ENCODE peak calls at places on chromosomes 3 and 15, in six cellular contexts. V is fibroblast of lung, N is AG04450, Z is astrocyte of the spinal cord, T is mammary epithelial cell, K is cardiac muscle cell. F is an unnamed sample.

GRCh38 chr3:5339967-5340535 is 152.5 kb downstream of the EDEM1 start:
- DNase-seq in V (no peak), N (no peak), Z (no peak), T (no peak), K (no peak), F (no peak)

GRCh38 chr3:56772926-56773587 is 28.7 kb downstream of the ARHGEF3 start:
- DNase-seq in V (no peak), N (no peak), Z (no peak), T (no peak), K (no peak), F (no peak)

GRCh38 chr3:185328324-185329004 is 34.5 kb upstream of the MAP3K13 start:
- DNase-seq in V (no peak), N (no peak), Z (no peak), T (no peak), K (no peak), F (no peak)

GRCh38 chr3:45795882-45796765 is at the start of gene SLC6A20:
- DNase-seq in V (no peak), N (no peak), Z (no peak), T (no peak), K (no peak), F (no peak)

GRCh38 chr15:75695206-75695605 is 17.4 kb downstream of the CSPG4 start:
- DNase-seq in V (no peak), N (no peak), Z (no peak), T (peak; percentile 31), K (no peak), F (no peak)

GRCh38 chr3:9064853-9065252 is 101.6 kb upstream of the RAD18 start:
- DNase-seq in V (no peak), N (no peak), Z (no peak), T (no peak), K (no peak), F (no peak)

GRCh38 chr3:72473156-72473555 is 375.1 kb downstream of the SHQ1 start:
- DNase-seq in V (no peak), N (no peak), Z (no peak), T (no peak), K (no peak), F (no peak)

GRCh38 chr15:52682776-52683175 is 3.6 kb upstream of the ATOSA start:
- DNase-seq in V (no peak), N (no peak), Z (no peak), T (no peak), K (no peak), F (no peak)

GRCh38 chr3:188006726-188007393 is 147.1 kb upstream of the LPP start:
- DNase-seq in V (no peak), N (no peak), Z (no peak), T (no peak), K (peak; percentile 20), F (no peak)

GRCh38 chr15:61011576-61012336 is 217.3 kb downstream of the RORA start:
- DNase-seq in V (no peak), N (no peak), Z (no peak), T (no peak), K (no peak), F (no peak)

GRCh38 chr15:28165791-28166190 is 66.7 kb upstream of the OCA2 start:
- DNase-seq in V (no peak), N (no peak), Z (no peak), T (no peak), K (no peak), F (no peak)

GRCh38 chr3:46895204-46895660 is 17.7 kb downstream of the PTH1R start:
- DNase-seq in V (peak; percentile 29), N (no peak), Z (peak; percentile 31), T (peak; percentile 25), K (peak; percentile 65), F (no peak)

GRCh38 chr3:32106132-32106928 is at the start of gene GPD1L:
- DNase-seq in V (peak; percentile 92), N (peak; percentile 53), Z (peak; percentile 94), T (peak; percentile 94), K (peak; percentile 97), F (no peak)

GRCh38 chr3:195914648-195915473 is 6.5 kb upstream of the TNK2 start:
- DNase-seq in V (peak; percentile 96), N (peak; percentile 94), Z (peak; percentile 97), T (peak; percentile 100), K (peak; percentile 97), F (peak; percentile 87)

GRCh38 chr3:134879991-134880390 is 84.9 kb downstream of the EPHB1 start:
- DNase-seq in V (no peak), N (no peak), Z (no peak), T (no peak), K (no peak), F (no peak)

GRCh38 chr3:62833538-62833937 is 41.7 kb downstream of the CADPS start:
- DNase-seq in V (peak; percentile 19), N (no peak), Z (peak; percentile 5), T (no peak), K (no peak), F (no peak)

GRCh38 chr3:17639765-17640164 is 102.7 kb downstream of the TBC1D5 start:
- DNase-seq in V (peak; percentile 86), N (peak; percentile 80), Z (peak; percentile 84), T (peak; percentile 85), K (peak; percentile 93), F (peak; percentile 77)

GRCh38 chr3:186628756-186629155 is 11.4 kb upstream of the FETUB start:
- DNase-seq in V (no peak), N (no peak), Z (no peak), T (no peak), K (no peak), F (no peak)

GRCh38 chr15:60635507-60636352 is 156.8 kb upstream of the ICE2 start:
- DNase-seq in V (peak; percentile 36), N (no peak), Z (no peak), T (no peak), K (peak; percentile 38), F (no peak)

GRCh38 chr15:101684877-101685276 is 32.7 kb upstream of the TM2D3 start:
- DNase-seq in V (no peak), N (no peak), Z (no peak), T (no peak), K (no peak), F (no peak)

GRCh38 chr3:133592843-133593242 is 19.4 kb downstream of the CDV3 start:
- DNase-seq in V (no peak), N (no peak), Z (no peak), T (no peak), K (no peak), F (no peak)

GRCh38 chr3:105067361-105067760 is 299.3 kb upstream of the ALCAM start:
- DNase-seq in V (no peak), N (no peak), Z (no peak), T (peak; percentile 28), K (no peak), F (no peak)

GRCh38 chr3:178419078-178419477 is 117.2 kb upstream of the KCNMB2 start:
- DNase-seq in V (peak; percentile 40), N (no peak), Z (peak; percentile 41), T (peak; percentile 51), K (peak; percentile 31), F (no peak)

GRCh38 chr3:58591496-58592133 is 14.4 kb upstream of the FAM107A start:
- DNase-seq in V (no peak), N (no peak), Z (no peak), T (no peak), K (no peak), F (no peak)

GRCh38 chr3:158465074-158465473 is 105.9 kb upstream of the MLF1 start:
- DNase-seq in V (no peak), N (no peak), Z (no peak), T (no peak), K (no peak), F (no peak)

GRCh38 chr15:85443593-85444328 is 63.4 kb downstream of the AKAP13 start:
- DNase-seq in V (peak; percentile 65), N (no peak), Z (peak; percentile 50), T (peak; percentile 88), K (peak; percentile 52), F (no peak)

GRCh38 chr3:50389368-50389767 is 30.0 kb upstream of the TMEM115 start:
- DNase-seq in V (no peak), N (no peak), Z (no peak), T (no peak), K (no peak), F (no peak)

GRCh38 chr3:50385741-50386140 is 26.4 kb upstream of the TMEM115 start:
- DNase-seq in V (no peak), N (no peak), Z (no peak), T (no peak), K (no peak), F (no peak)

GRCh38 chr3:50388720-50389352 is 29.5 kb upstream of the TMEM115 start:
- DNase-seq in V (peak; percentile 44), N (no peak), Z (peak; percentile 26), T (no peak), K (no peak), F (no peak)

GRCh38 chr3:50390523-50391177 is 31.3 kb upstream of the TMEM115 start:
- DNase-seq in V (no peak), N (no peak), Z (no peak), T (peak; percentile 63), K (no peak), F (no peak)

GRCh38 chr3:50388021-50388719 is 28.8 kb upstream of the TMEM115 start:
- DNase-seq in V (no peak), N (no peak), Z (no peak), T (no peak), K (no peak), F (no peak)
- TF ChIP-seq CTCF in V (peak; percentile 25), N (peak; percentile 21), Z (peak; percentile 49), T (peak; percentile 61), K (peak; percentile 38), F (peak; percentile 36)

GRCh38 chr3:141740349-141740748 is 2.3 kb downstream of the RNF7 start:
- DNase-seq in V (no peak), N (no peak), Z (no peak), T (no peak), K (no peak), F (no peak)
- H3K4me3 ChIP-seq in V (peak overlapping the region; percentile 15), N (no peak overlapping the region), Z (no peak overlapping the region), T (peak overlapping the region; percentile 98), K (no peak overlapping the region), F (no peak overlapping the region)

GRCh38 chr15:96047255-96047931 is 283.1 kb upstream of the NR2F2 start:
- DNase-seq in V (peak; percentile 96), N (peak; percentile 76), Z (peak; percentile 95), T (peak; percentile 39), K (peak; percentile 79), F (peak; percentile 81)
- TF ChIP-seq CTCF in V (peak; percentile 15), N (peak; percentile 25), Z (no peak), T (no peak), K (peak; percentile 6), F (no peak)

DNA sequence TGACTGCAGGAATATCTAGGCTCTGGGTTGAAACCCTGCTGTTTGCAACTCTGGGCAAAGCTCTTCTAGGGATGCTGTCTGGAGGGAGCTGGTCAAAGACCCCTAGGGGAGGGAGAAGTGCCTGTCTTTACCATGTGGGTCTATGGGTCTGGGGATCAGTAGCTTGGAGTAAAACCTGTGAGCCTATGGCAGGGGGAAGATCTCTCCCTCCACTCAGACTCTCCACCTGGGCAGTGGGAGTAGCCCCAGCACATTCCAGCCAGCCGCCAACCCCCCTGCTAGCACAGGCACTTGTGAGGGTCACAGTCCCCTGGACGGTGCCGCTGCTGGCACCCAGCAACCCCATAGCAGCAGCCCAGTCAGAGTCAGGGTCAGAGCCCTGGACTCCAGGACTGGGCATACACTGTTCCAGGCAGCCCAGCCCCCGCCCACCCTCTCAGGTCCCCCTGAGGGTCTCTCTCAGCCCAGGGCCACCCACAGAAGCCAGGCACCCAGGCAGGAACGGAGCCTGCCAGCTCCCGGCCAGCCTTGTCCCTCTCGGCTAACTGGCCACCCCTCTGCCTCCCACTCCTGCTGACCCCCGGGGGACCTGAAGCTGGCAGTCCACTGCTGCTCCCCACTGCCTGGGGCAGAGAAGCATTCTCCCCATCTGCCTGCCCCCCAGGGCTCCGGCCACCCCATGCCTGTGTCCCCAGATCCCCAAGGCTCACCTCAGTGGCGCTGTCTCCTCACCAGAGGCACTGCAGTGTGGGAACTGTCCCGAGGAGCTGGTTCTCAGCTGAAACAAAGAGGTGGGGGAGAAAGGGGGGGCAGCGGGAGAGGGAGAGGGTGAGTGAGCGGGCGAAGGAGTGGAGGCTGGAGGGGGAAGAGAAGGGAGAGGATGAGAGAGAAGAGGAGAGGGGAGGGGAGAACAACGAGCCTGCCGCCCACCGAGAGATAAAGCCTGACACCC is 10.8 kb downstream of the GLYCTK start:
- DNase-seq in V (no peak), N (no peak), Z (no peak), T (no peak), K (no peak), F (no peak)
- H3K4me3 ChIP-seq in V (no peak overlapping the region), N (no peak overlapping the region), Z (no peak overlapping the region), T (no peak overlapping the region), K (peak overlapping the region; percentile 10), F (no peak overlapping the region)